ENCODE peak calls at places on chromosomes 5 and 9, in seven cellular contexts. One of them, this sample, is unnamed.

GRCh38 chr5:10580531-10581423 is 16.9 kb downstream of the ANKRD33B start:
- DNase-seq in cardiac muscle cell: no peak
- DNase-seq in mesendoderm: no peak
- DNase-seq in astrocyte: no peak
- DNase-seq in foreskin keratinocyte: no peak
- DNase-seq in tibial artery: no peak
- DNase-seq in pancreas: no peak
- DNase-seq in this sample: no peak

GRCh38 chr9:15243086-15243485 is 63.9 kb downstream of the TTC39B start:
- DNase-seq in mesendoderm: no peak
- DNase-seq in tibial artery: no peak
- DNase-seq in astrocyte: peak; percentile 39
- DNase-seq in cardiac muscle cell: no peak
- DNase-seq in foreskin keratinocyte: no peak
- DNase-seq in pancreas: no peak
- DNase-seq in this sample: no peak

GRCh38 chr5:122077451-122078115 is 476 bp downstream of the LOX start:
- DNase-seq in astrocyte: no peak
- DNase-seq in cardiac muscle cell: peak; percentile 58
- DNase-seq in foreskin keratinocyte: no peak
- DNase-seq in mesendoderm: peak; percentile 60
- DNase-seq in pancreas: peak; percentile 70
- DNase-seq in tibial artery: peak; percentile 66
- DNase-seq in this sample: peak; percentile 36

GRCh38 chr9:110047955-110048472 is 159.9 kb downstream of the C9orf152 start:
- DNase-seq in cardiac muscle cell: peak; percentile 60
- DNase-seq in foreskin keratinocyte: no peak
- DNase-seq in astrocyte: no peak
- DNase-seq in tibial artery: no peak
- DNase-seq in mesendoderm: peak; percentile 51
- DNase-seq in pancreas: peak; percentile 58
- DNase-seq in this sample: no peak

GRCh38 chr5:150350524-150351344 is 6.8 kb upstream of the TCOF1 start:
- DNase-seq in tibial artery: peak; percentile 72
- DNase-seq in cardiac muscle cell: peak; percentile 85
- DNase-seq in foreskin keratinocyte: peak; percentile 44
- DNase-seq in pancreas: no peak
- DNase-seq in mesendoderm: peak; percentile 92
- DNase-seq in astrocyte: peak; percentile 27
- DNase-seq in this sample: peak; percentile 85

GRCh38 chr5:10636363-10637142 is 72.7 kb downstream of the ANKRD33B start:
- DNase-seq in astrocyte: no peak
- DNase-seq in mesendoderm: no peak
- DNase-seq in tibial artery: no peak
- DNase-seq in foreskin keratinocyte: no peak
- DNase-seq in cardiac muscle cell: no peak
- DNase-seq in pancreas: no peak
- DNase-seq in this sample: no peak

GRCh38 chr9:91809581-91810285 is 140.3 kb downstream of the ROR2 start:
- DNase-seq in tibial artery: peak; percentile 42
- DNase-seq in cardiac muscle cell: no peak
- DNase-seq in astrocyte: peak; percentile 48
- DNase-seq in mesendoderm: no peak
- DNase-seq in pancreas: no peak
- DNase-seq in foreskin keratinocyte: peak; percentile 35
- DNase-seq in this sample: no peak

GRCh38 chr5:82353522-82353921 is 75.4 kb upstream of the RPS23 start:
- DNase-seq in foreskin keratinocyte: no peak
- DNase-seq in mesendoderm: no peak
- DNase-seq in pancreas: no peak
- DNase-seq in tibial artery: no peak
- DNase-seq in astrocyte: no peak
- DNase-seq in cardiac muscle cell: no peak
- DNase-seq in this sample: no peak

GRCh38 chr9:69376651-69377050 is 51.6 kb downstream of the ENTREP1 start:
- DNase-seq in tibial artery: peak; percentile 82
- DNase-seq in pancreas: no peak
- DNase-seq in foreskin keratinocyte: peak; percentile 79
- DNase-seq in mesendoderm: peak; percentile 76
- DNase-seq in cardiac muscle cell: no peak
- DNase-seq in astrocyte: peak; percentile 94
- DNase-seq in this sample: no peak

GRCh38 chr9:88814521-88815101 is 176.7 kb upstream of the S1PR3 start:
- DNase-seq in foreskin keratinocyte: peak; percentile 53
- DNase-seq in pancreas: no peak
- DNase-seq in tibial artery: peak; percentile 94
- DNase-seq in cardiac muscle cell: peak; percentile 72
- DNase-seq in astrocyte: peak; percentile 82
- DNase-seq in mesendoderm: no peak
- DNase-seq in this sample: no peak

GRCh38 chr5:80941496-80941895 is 18.7 kb upstream of the RASGRF2 start:
- DNase-seq in astrocyte: no peak
- DNase-seq in cardiac muscle cell: no peak
- DNase-seq in pancreas: no peak
- DNase-seq in tibial artery: no peak
- DNase-seq in mesendoderm: peak; percentile 59
- DNase-seq in foreskin keratinocyte: peak; percentile 61
- DNase-seq in this sample: no peak

GRCh38 chr9:35906923-35907699 is 1.1 kb downstream of the HRCT1 start:
- DNase-seq in mesendoderm: peak; percentile 53
- DNase-seq in foreskin keratinocyte: peak; percentile 24
- DNase-seq in cardiac muscle cell: no peak
- DNase-seq in astrocyte: peak; percentile 82
- DNase-seq in tibial artery: peak; percentile 90
- DNase-seq in pancreas: no peak
- DNase-seq in this sample: no peak

GRCh38 chr9:6845881-6846280 is 88.1 kb downstream of the KDM4C start:
- DNase-seq in tibial artery: no peak
- DNase-seq in pancreas: no peak
- DNase-seq in astrocyte: no peak
- DNase-seq in cardiac muscle cell: peak; percentile 81
- DNase-seq in mesendoderm: peak; percentile 81
- DNase-seq in foreskin keratinocyte: peak; percentile 47
- DNase-seq in this sample: peak; percentile 66

GRCh38 chr5:72152506-72152905 is 45.2 kb downstream of the MAP1B start:
- DNase-seq in astrocyte: peak; percentile 45
- DNase-seq in tibial artery: no peak
- DNase-seq in mesendoderm: no peak
- DNase-seq in foreskin keratinocyte: no peak
- DNase-seq in cardiac muscle cell: no peak
- DNase-seq in pancreas: no peak
- DNase-seq in this sample: no peak

GRCh38 chr5:72156921-72157320 is 49.6 kb downstream of the MAP1B start:
- DNase-seq in mesendoderm: no peak
- DNase-seq in cardiac muscle cell: no peak
- DNase-seq in tibial artery: no peak
- DNase-seq in astrocyte: peak; percentile 98
- DNase-seq in pancreas: no peak
- DNase-seq in foreskin keratinocyte: no peak
- DNase-seq in this sample: no peak

GRCh38 chr5:72153551-72153950 is 46.3 kb downstream of the MAP1B start:
- DNase-seq in astrocyte: no peak
- DNase-seq in pancreas: no peak
- DNase-seq in foreskin keratinocyte: no peak
- DNase-seq in cardiac muscle cell: no peak
- DNase-seq in tibial artery: no peak
- DNase-seq in mesendoderm: no peak
- DNase-seq in this sample: no peak

GRCh38 chr5:72151646-72152045 is 44.4 kb downstream of the MAP1B start:
- DNase-seq in tibial artery: no peak
- DNase-seq in astrocyte: no peak
- DNase-seq in mesendoderm: no peak
- DNase-seq in pancreas: no peak
- DNase-seq in foreskin keratinocyte: no peak
- DNase-seq in cardiac muscle cell: no peak
- DNase-seq in this sample: no peak

DNA sequence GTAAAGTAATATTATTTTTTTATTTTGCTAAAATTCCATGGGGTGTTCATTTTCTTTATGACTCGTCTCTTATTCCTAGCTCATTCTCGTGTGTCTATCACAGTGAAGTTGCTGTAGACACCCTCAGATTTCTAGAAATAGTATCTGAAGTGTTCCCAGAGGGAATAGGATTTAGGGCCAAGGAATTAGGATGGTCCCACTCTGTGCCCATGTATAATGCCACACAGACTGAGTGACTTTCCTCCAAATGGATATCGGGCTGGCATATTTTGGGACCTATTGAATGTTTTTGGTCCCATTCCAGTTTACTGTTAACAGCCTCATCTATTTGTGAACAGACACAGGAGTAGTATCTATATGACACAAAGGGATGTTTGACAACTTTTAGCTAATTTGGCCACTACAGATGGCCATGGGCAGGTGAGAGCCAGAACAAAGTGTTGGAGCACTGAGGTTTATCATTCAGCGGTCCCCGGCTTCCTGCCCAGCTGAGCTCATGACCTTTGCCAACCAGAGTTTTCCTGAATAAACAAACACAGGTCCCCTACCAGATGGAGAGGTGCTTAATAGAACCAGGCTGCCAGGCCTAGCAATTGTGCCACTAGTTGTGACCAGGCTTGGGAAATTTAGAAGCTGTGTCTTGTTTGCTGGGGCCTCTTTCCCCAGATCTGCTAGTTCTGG is 46.9 kb downstream of the MAP1B start:
- DNase-seq in astrocyte: no peak
- DNase-seq in foreskin keratinocyte: no peak
- DNase-seq in pancreas: no peak
- DNase-seq in mesendoderm: no peak
- DNase-seq in tibial artery: no peak
- DNase-seq in cardiac muscle cell: no peak
- DNase-seq in this sample: no peak
- H3K4me1 ChIP-seq in astrocyte: peaks cover 61% of the 10 kb centered on the region
- H3K4me1 ChIP-seq in foreskin keratinocyte: peaks cover 14% of the 10 kb centered on the region
- H3K4me1 ChIP-seq in pancreas: no peaks in the 10 kb centered on the region
- H3K4me1 ChIP-seq in mesendoderm: no peaks in the 10 kb centered on the region
- H3K4me1 ChIP-seq in tibial artery: peaks cover 100% of the 10 kb centered on the region
- H3K4me1 ChIP-seq in cardiac muscle cell: peaks cover 12% of the 10 kb centered on the region
- H3K4me1 ChIP-seq in this sample: no peaks in the 10 kb centered on the region

DNA sequence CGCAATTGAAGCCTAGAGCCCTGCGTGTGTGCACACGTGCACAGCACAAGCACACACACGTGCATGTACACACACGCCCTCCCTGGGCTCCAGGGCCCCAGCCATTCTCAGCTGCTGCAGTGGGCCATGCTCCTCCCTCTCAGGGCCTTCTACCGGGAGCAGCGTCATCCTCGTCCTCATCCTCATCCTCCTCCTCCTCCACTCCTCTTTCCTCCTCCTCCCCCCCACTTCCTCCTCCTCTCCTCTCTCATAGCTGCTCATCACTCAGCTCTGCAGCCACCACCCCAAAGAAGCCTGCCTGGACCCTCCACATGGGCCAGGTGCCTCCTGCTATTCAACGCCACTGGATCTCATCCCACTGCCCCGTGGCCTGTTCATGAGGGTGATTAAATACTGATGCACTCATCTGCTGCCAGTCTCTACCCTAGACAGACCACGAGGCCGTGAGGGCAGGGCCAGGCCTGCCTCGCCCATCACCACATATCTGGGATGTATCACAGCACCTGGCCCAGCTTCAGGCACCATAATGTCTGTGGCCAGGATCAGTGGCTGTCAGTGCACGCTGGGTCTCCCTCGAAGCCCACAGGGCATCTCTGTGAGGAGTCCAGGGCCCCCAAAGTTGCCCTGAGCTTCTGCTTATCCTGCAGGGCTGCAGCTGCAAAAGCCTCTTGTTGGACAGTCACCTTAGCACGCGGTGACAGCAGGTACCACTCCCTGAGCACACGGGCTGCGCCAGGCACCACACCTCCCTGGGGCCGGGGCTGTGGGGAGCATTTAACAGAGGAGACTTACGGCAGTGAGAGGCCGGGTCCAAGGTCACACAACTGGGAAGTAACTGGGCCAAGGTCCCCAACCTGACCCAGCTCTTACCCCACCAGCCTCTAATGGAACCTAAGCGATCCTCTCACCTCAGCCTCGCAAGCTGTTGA is 9.7 kb downstream of the FAM78A start:
- DNase-seq in foreskin keratinocyte: peak; percentile 56
- DNase-seq in mesendoderm: no peak
- DNase-seq in cardiac muscle cell: no peak
- DNase-seq in pancreas: no peak
- DNase-seq in tibial artery: no peak
- DNase-seq in astrocyte: no peak
- DNase-seq in this sample: no peak
- H3K4me1 ChIP-seq in foreskin keratinocyte: no peaks in the 10 kb centered on the region
- H3K4me1 ChIP-seq in mesendoderm: no peaks in the 10 kb centered on the region
- H3K4me1 ChIP-seq in cardiac muscle cell: peaks cover 23% of the 10 kb centered on the region
- H3K4me1 ChIP-seq in pancreas: no peaks in the 10 kb centered on the region
- H3K4me1 ChIP-seq in tibial artery: no peaks in the 10 kb centered on the region
- H3K4me1 ChIP-seq in astrocyte: no peaks in the 10 kb centered on the region
- H3K4me1 ChIP-seq in this sample: no peaks in the 10 kb centered on the region

GRCh38 chr5:188488-189481 is 2.5 kb upstream of the LRRC14B start:
- DNase-seq in foreskin keratinocyte: peak; percentile 52
- DNase-seq in tibial artery: peak; percentile 90
- DNase-seq in pancreas: peak; percentile 94
- DNase-seq in mesendoderm: peak; percentile 93
- DNase-seq in astrocyte: peak; percentile 54
- DNase-seq in cardiac muscle cell: peak; percentile 93
- DNase-seq in this sample: peak; percentile 81
- H3K4me1 ChIP-seq in foreskin keratinocyte: no peaks in the 10 kb centered on the region
- H3K4me1 ChIP-seq in tibial artery: peaks cover 26% of the 10 kb centered on the region
- H3K4me1 ChIP-seq in pancreas: peaks cover 4% of the 10 kb centered on the region
- H3K4me1 ChIP-seq in mesendoderm: no peaks in the 10 kb centered on the region
- H3K4me1 ChIP-seq in astrocyte: peaks cover 11% of the 10 kb centered on the region
- H3K4me1 ChIP-seq in cardiac muscle cell: peaks cover 25% of the 10 kb centered on the region
- H3K4me1 ChIP-seq in this sample: no peaks in the 10 kb centered on the region

GRCh38 chr5:136246122-136246521 is 53.2 kb upstream of the SMIM32 start:
- DNase-seq in foreskin keratinocyte: peak; percentile 69
- DNase-seq in astrocyte: no peak
- DNase-seq in pancreas: no peak
- DNase-seq in mesendoderm: no peak
- DNase-seq in cardiac muscle cell: no peak
- DNase-seq in tibial artery: no peak
- DNase-seq in this sample: no peak

GRCh38 chr5:136242611-136243010 is 49.6 kb upstream of the SMIM32 start:
- DNase-seq in foreskin keratinocyte: no peak
- DNase-seq in astrocyte: no peak
- DNase-seq in mesendoderm: no peak
- DNase-seq in cardiac muscle cell: no peak
- DNase-seq in pancreas: no peak
- DNase-seq in tibial artery: no peak
- DNase-seq in this sample: no peak

GRCh38 chr5:136249678-136250266 is 56.8 kb upstream of the SMIM32 start:
- DNase-seq in tibial artery: no peak
- DNase-seq in cardiac muscle cell: peak; percentile 80
- DNase-seq in astrocyte: peak; percentile 56
- DNase-seq in foreskin keratinocyte: peak; percentile 41
- DNase-seq in mesendoderm: peak; percentile 71
- DNase-seq in pancreas: peak; percentile 72
- DNase-seq in this sample: peak; percentile 67

GRCh38 chr5:136242136-136242535 is 49.2 kb upstream of the SMIM32 start:
- DNase-seq in foreskin keratinocyte: no peak
- DNase-seq in pancreas: no peak
- DNase-seq in tibial artery: no peak
- DNase-seq in mesendoderm: no peak
- DNase-seq in cardiac muscle cell: no peak
- DNase-seq in astrocyte: no peak
- DNase-seq in this sample: no peak

DNA sequence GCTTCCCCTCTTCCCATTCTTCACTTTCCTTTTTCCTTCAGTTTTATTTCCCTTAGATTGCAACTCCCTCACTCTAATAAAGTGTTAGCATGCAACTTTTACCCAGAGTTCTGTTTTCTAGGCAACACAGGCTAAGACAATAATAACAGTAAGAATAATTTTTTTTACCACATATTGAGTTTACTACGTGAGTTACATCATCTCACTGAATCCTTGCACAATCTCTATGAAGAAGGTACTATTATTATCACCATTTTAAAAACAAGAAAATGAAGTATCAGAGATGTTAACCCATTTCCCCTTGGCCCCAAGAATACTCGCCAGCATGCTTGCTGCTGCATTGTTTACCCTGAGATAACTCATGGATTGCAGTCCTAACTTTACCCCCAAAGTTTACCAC is 53.7 kb upstream of the SMIM32 start:
- DNase-seq in mesendoderm: no peak
- DNase-seq in astrocyte: no peak
- DNase-seq in pancreas: no peak
- DNase-seq in tibial artery: no peak
- DNase-seq in cardiac muscle cell: no peak
- DNase-seq in foreskin keratinocyte: no peak
- DNase-seq in this sample: no peak
- H3K4me1 ChIP-seq in mesendoderm: no peaks in the 10 kb centered on the region
- H3K4me1 ChIP-seq in astrocyte: no peaks in the 10 kb centered on the region
- H3K4me1 ChIP-seq in pancreas: no peaks in the 10 kb centered on the region
- H3K4me1 ChIP-seq in tibial artery: peaks cover 4% of the 10 kb centered on the region
- H3K4me1 ChIP-seq in cardiac muscle cell: no peaks in the 10 kb centered on the region
- H3K4me1 ChIP-seq in foreskin keratinocyte: no peaks in the 10 kb centered on the region
- H3K4me1 ChIP-seq in this sample: no peaks in the 10 kb centered on the region

This sample was measured in Caco-2.